ENCODE peak calls at places on chromosomes 3 and 15, in four cellular contexts. O is WTC11, B is HepG2, P is K562. R is an unnamed sample.

GRCh38 chr3:188123170-188123920 is 30.6 kb upstream of the LPP start:
- DNase-seq in P (no peak), B (peak; percentile 95), O (no peak), R (no peak)

GRCh38 chr15:77642019-77642418 is 9.3 kb upstream of the LINGO1 start:
- DNase-seq in O (no peak), P (no peak), B (no peak), R (no peak)

GRCh38 chr15:67820147-67820991 is 4.9 kb upstream of the SKOR1 start:
- DNase-seq in P (no peak), B (no peak), O (no peak), R (no peak)

GRCh38 chr3:8869613-8870012 is 93.7 kb downstream of the RAD18 start:
- DNase-seq in P (no peak), O (no peak), B (peak; percentile 77), R (peak; percentile 93)

GRCh38 chr3:120983841-120984240 is 75.8 kb downstream of the STXBP5L start:
- DNase-seq in P (no peak), B (no peak), O (no peak), R (no peak)

GRCh38 chr3:10224794-10225660 is 23.2 kb upstream of the TATDN2 start:
- DNase-seq in O (peak; percentile 68), B (peak; percentile 99), P (peak; percentile 77), R (peak; percentile 78)

GRCh38 chr3:124582621-124583437 is 147.4 kb upstream of the UMPS start:
- DNase-seq in B (peak; percentile 73), P (no peak), O (no peak), R (no peak)

GRCh38 chr15:60364306-60364924 is 33.4 kb downstream of the ANXA2 start:
- DNase-seq in P (no peak), O (no peak), B (no peak), R (peak; percentile 45)

GRCh38 chr15:96504371-96504770 is 173.9 kb downstream of the NR2F2 start:
- DNase-seq in O (no peak), P (no peak), B (no peak), R (no peak)

GRCh38 chr3:172094621-172095557 is 55.5 kb downstream of the FNDC3B start:
- DNase-seq in O (no peak), B (no peak), P (no peak), R (no peak)

GRCh38 chr15:36658321-36658720 is 78.9 kb downstream of the CDIN1 start:
- DNase-seq in O (no peak), B (no peak), P (no peak), R (no peak)

GRCh38 chr15:60370804-60371700 is 26.7 kb downstream of the ANXA2 start:
- DNase-seq in B (peak; percentile 70), P (no peak), O (no peak), R (peak; percentile 98)

GRCh38 chr3:178083906-178084823 is 452.1 kb upstream of the KCNMB2 start:
- DNase-seq in P (peak; percentile 26), O (no peak), B (peak; percentile 10), R (peak; percentile 13)

GRCh38 chr15:47158573-47158972 is 558.7 kb upstream of the SEMA6D start:
- DNase-seq in O (no peak), B (no peak), P (no peak), R (no peak)

GRCh38 chr3:27166888-27167287 is 202.3 kb downstream of the NEK10 start:
- DNase-seq in P (no peak), B (no peak), O (no peak), R (no peak)

GRCh38 chr3:69095636-69096035 is 10.9 kb downstream of the ARL6IP5 start:
- DNase-seq in P (peak; percentile 16), B (no peak), O (no peak), R (no peak)

GRCh38 chr3:33417051-33417673 is 23.0 kb downstream of the UBP1 start:
- DNase-seq in P (no peak), O (no peak), B (no peak), R (no peak)

GRCh38 chr3:52518723-52519444 is 14.8 kb downstream of the NT5DC2 start:
- DNase-seq in P (peak; percentile 94), B (no peak), O (peak; percentile 78), R (no peak)

GRCh38 chr15:41832875-41833274 is 5.0 kb downstream of the JMJD7 start:
- DNase-seq in P (no peak), B (no peak), O (no peak), R (no peak)

GRCh38 chr15:67103869-67104268 is 38.5 kb downstream of the SMAD3 start:
- DNase-seq in P (no peak), B (no peak), O (no peak), R (no peak)

GRCh38 chr15:66400351-66400774 is 13.7 kb downstream of the MAP2K1 start:
- DNase-seq in P (no peak), B (no peak), O (no peak), R (no peak)

GRCh38 chr3:69410301-69410700 is 24.4 kb upstream of the FRMD4B start:
- DNase-seq in P (peak; percentile 23), O (peak; percentile 65), B (peak; percentile 48), R (peak; percentile 60)

GRCh38 chr3:169818330-169818729 is 5.6 kb upstream of the LRRC34 start:
- DNase-seq in P (no peak), O (no peak), B (no peak), R (no peak)

GRCh38 chr3:184395320-184395660 is 15.4 kb downstream of the CHRD start:
- DNase-seq in P (no peak), O (no peak), B (no peak), R (no peak)

GRCh38 chr3:45506751-45507391 is 87.7 kb upstream of the LIMD1 start:
- DNase-seq in P (no peak), O (no peak), B (peak; percentile 18), R (no peak)

GRCh38 chr15:41024880-41025279 is 71.6 kb downstream of the CHAC1 start:
- DNase-seq in P (no peak), O (no peak), B (no peak), R (no peak)

GRCh38 chr3:158160958-158161357 is 51.1 kb downstream of the RSRC1 start:
- DNase-seq in P (no peak), O (no peak), B (no peak), R (peak; percentile 37)

GRCh38 chr3:147589016-147589415 is 179.9 kb downstream of the ZIC1 start:
- DNase-seq in O (no peak), P (no peak), B (no peak), R (no peak)

GRCh38 chr15:39741258-39741657 is 41.4 kb downstream of the FSIP1 start:
- DNase-seq in B (no peak), O (no peak), P (no peak), R (no peak)
- TF ChIP-seq NR3C1 in B (no peak), O (no peak), P (no peak), R (no peak)

GRCh38 chr3:131091768-131092167 is 65.1 kb downstream of the NEK11 start:
- DNase-seq in P (no peak), O (no peak), B (peak; percentile 8), R (peak; percentile 42)
- TF ChIP-seq NR3C1 in P (no peak), O (no peak), B (no peak), R (no peak)

DNA sequence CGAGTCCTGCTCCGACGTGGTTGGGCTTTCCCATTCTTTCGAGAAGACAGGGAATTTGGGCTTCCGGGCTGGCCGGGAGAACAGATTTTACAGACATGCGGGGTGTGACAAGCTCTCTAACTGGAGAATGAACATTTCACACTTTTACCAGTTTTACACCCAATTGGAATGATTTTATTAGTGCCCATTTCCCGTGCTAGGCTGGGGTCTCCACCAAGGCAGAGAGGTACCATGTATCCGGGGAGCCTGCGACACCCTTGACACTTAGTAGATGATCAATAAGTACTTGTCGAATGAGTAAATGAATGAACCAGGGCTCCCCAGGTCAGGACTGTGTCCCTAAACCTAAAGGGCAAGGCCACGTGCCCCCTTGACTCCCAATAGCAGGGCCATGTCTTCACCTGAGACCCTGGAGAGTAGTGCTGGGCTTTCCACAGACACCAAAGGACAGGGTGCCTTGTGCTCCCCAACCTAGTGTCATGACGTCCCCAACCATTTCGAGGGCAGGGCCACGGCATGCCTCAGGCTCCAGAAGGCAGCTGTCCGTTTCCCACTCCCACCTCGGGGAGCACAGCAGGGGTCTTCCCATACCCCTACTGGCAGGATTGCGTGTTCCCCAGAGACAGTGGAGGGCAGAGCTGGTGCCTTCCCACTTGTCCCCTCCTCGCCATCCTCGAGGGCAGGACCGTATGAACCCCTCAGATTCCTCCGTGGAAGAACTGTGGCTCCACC is 680 bp upstream of the MYD88 start:
- DNase-seq in B (no peak), O (peak; percentile 52), P (peak; percentile 41), R (no peak)
- TF ChIP-seq NR3C1 in B (no peak), O (no peak), P (no peak), R (no peak)

GRCh38 chr15:88651971-88652370 is 13.2 kb downstream of the ISG20 start:
- DNase-seq in P (no peak), B (no peak), O (no peak), R (no peak)
- TF ChIP-seq NR3C1 in P (no peak), B (no peak), O (no peak), R (no peak)

GRCh38 chr15:75232252-75232813 is 25.8 kb upstream of the GOLGA6C start:
- DNase-seq in O (no peak), B (no peak), P (no peak), R (no peak)
- TF ChIP-seq NR3C1 in O (no peak), B (no peak), P (no peak), R (no peak)

GRCh38 chr3:22981176-22981575 is 222.0 kb upstream of the UBE2E2 start:
- DNase-seq in P (no peak), B (no peak), O (no peak), R (no peak)
- TF ChIP-seq NR3C1 in P (no peak), B (no peak), O (no peak), R (no peak)

R was measured in A549.